ENCODE peak calls at places on chromosome 11, in four cellular contexts. One of them, this sample, is unnamed.

GRCh38 chr11:72924568-72925190 is 110.5 kb downstream of the ATG16L2 start:
- ATAC-seq in naive B cell: peak
- ATAC-seq in activated naive CD8-positive, alpha-beta T cell treated with anti-CD3 and anti-CD28 coated beads, Interleukin-2, amount 10 ng/mL, durations not matched to agents 7 days and 5 days: no peak
- ATAC-seq in T-cell: no peak
- ATAC-seq in this sample: peak

GRCh38 chr11:95544095-95544795 is 245.3 kb downstream of the FAM76B start:
- ATAC-seq in activated naive CD8-positive, alpha-beta T cell treated with anti-CD3 and anti-CD28 coated beads, Interleukin-2, amount 10 ng/mL, durations not matched to agents 7 days and 5 days: no peak
- ATAC-seq in naive B cell: no peak
- ATAC-seq in T-cell: peak
- ATAC-seq in this sample: no peak

GRCh38 chr11:132620423-132620822 is 911.9 kb downstream of the OPCML start:
- ATAC-seq in naive B cell: no peak
- ATAC-seq in activated naive CD8-positive, alpha-beta T cell treated with anti-CD3 and anti-CD28 coated beads, Interleukin-2, amount 10 ng/mL, durations not matched to agents 7 days and 5 days: no peak
- ATAC-seq in T-cell: no peak
- ATAC-seq in this sample: no peak

GRCh38 chr11:7612661-7613393 is 60.5 kb downstream of the CYB5R2 start:
- ATAC-seq in T-cell: no peak
- ATAC-seq in activated naive CD8-positive, alpha-beta T cell treated with anti-CD3 and anti-CD28 coated beads, Interleukin-2, amount 10 ng/mL, durations not matched to agents 7 days and 5 days: no peak
- ATAC-seq in naive B cell: no peak
- ATAC-seq in this sample: no peak

GRCh38 chr11:15819679-15820286 is 536.6 kb downstream of the SOX6 start:
- ATAC-seq in T-cell: no peak
- ATAC-seq in activated naive CD8-positive, alpha-beta T cell treated with anti-CD3 and anti-CD28 coated beads, Interleukin-2, amount 10 ng/mL, durations not matched to agents 7 days and 5 days: peak
- ATAC-seq in naive B cell: no peak
- ATAC-seq in this sample: peak

GRCh38 chr11:117657801-117658200 is 139.2 kb downstream of the DSCAML1 start:
- ATAC-seq in activated naive CD8-positive, alpha-beta T cell treated with anti-CD3 and anti-CD28 coated beads, Interleukin-2, amount 10 ng/mL, durations not matched to agents 7 days and 5 days: no peak
- ATAC-seq in naive B cell: no peak
- ATAC-seq in T-cell: no peak
- ATAC-seq in this sample: no peak

GRCh38 chr11:60485987-60486386 is 6.6 kb upstream of the MS4A12 start:
- ATAC-seq in naive B cell: peak
- ATAC-seq in T-cell: no peak
- ATAC-seq in activated naive CD8-positive, alpha-beta T cell treated with anti-CD3 and anti-CD28 coated beads, Interleukin-2, amount 10 ng/mL, durations not matched to agents 7 days and 5 days: no peak
- ATAC-seq in this sample: no peak

GRCh38 chr11:65040520-65041205 is 347 bp upstream of the SAC3D1 start:
- ATAC-seq in activated naive CD8-positive, alpha-beta T cell treated with anti-CD3 and anti-CD28 coated beads, Interleukin-2, amount 10 ng/mL, durations not matched to agents 7 days and 5 days: peak
- ATAC-seq in T-cell: peak
- ATAC-seq in naive B cell: peak
- ATAC-seq in this sample: peak

GRCh38 chr11:14320020-14320419 is 39.0 kb downstream of the RRAS2 start:
- ATAC-seq in T-cell: peak
- ATAC-seq in activated naive CD8-positive, alpha-beta T cell treated with anti-CD3 and anti-CD28 coated beads, Interleukin-2, amount 10 ng/mL, durations not matched to agents 7 days and 5 days: peak
- ATAC-seq in naive B cell: peak
- ATAC-seq in this sample: no peak

GRCh38 chr11:15127341-15127740 is 12.6 kb downstream of the INSC start:
- ATAC-seq in T-cell: no peak
- ATAC-seq in naive B cell: no peak
- ATAC-seq in activated naive CD8-positive, alpha-beta T cell treated with anti-CD3 and anti-CD28 coated beads, Interleukin-2, amount 10 ng/mL, durations not matched to agents 7 days and 5 days: no peak
- ATAC-seq in this sample: no peak

GRCh38 chr11:17876827-17877226 is 136.0 kb downstream of the SERGEF start:
- ATAC-seq in activated naive CD8-positive, alpha-beta T cell treated with anti-CD3 and anti-CD28 coated beads, Interleukin-2, amount 10 ng/mL, durations not matched to agents 7 days and 5 days: no peak
- ATAC-seq in naive B cell: no peak
- ATAC-seq in T-cell: no peak
- ATAC-seq in this sample: no peak

GRCh38 chr11:34308049-34308692 is 49.6 kb downstream of the ABTB2 start:
- ATAC-seq in naive B cell: no peak
- ATAC-seq in T-cell: no peak
- ATAC-seq in activated naive CD8-positive, alpha-beta T cell treated with anti-CD3 and anti-CD28 coated beads, Interleukin-2, amount 10 ng/mL, durations not matched to agents 7 days and 5 days: no peak
- ATAC-seq in this sample: no peak

GRCh38 chr11:36350137-36350513 is 54.0 kb downstream of the PRR5L start:
- ATAC-seq in naive B cell: no peak
- ATAC-seq in T-cell: no peak
- ATAC-seq in activated naive CD8-positive, alpha-beta T cell treated with anti-CD3 and anti-CD28 coated beads, Interleukin-2, amount 10 ng/mL, durations not matched to agents 7 days and 5 days: no peak
- ATAC-seq in this sample: no peak

GRCh38 chr11:79068356-79068755 is 372.5 kb downstream of the TENM4 start:
- ATAC-seq in naive B cell: no peak
- ATAC-seq in T-cell: no peak
- ATAC-seq in activated naive CD8-positive, alpha-beta T cell treated with anti-CD3 and anti-CD28 coated beads, Interleukin-2, amount 10 ng/mL, durations not matched to agents 7 days and 5 days: no peak
- ATAC-seq in this sample: no peak

GRCh38 chr11:117693344-117693743 is 103.7 kb downstream of the DSCAML1 start:
- ATAC-seq in activated naive CD8-positive, alpha-beta T cell treated with anti-CD3 and anti-CD28 coated beads, Interleukin-2, amount 10 ng/mL, durations not matched to agents 7 days and 5 days: no peak
- ATAC-seq in naive B cell: no peak
- ATAC-seq in T-cell: no peak
- ATAC-seq in this sample: no peak

GRCh38 chr11:123742778-123743177 is 1.3 kb upstream of the ZNF202 start:
- ATAC-seq in activated naive CD8-positive, alpha-beta T cell treated with anti-CD3 and anti-CD28 coated beads, Interleukin-2, amount 10 ng/mL, durations not matched to agents 7 days and 5 days: no peak
- ATAC-seq in T-cell: no peak
- ATAC-seq in naive B cell: no peak
- ATAC-seq in this sample: no peak

GRCh38 chr11:35303596-35304392 is 115.6 kb downstream of the SLC1A2 start:
- ATAC-seq in activated naive CD8-positive, alpha-beta T cell treated with anti-CD3 and anti-CD28 coated beads, Interleukin-2, amount 10 ng/mL, durations not matched to agents 7 days and 5 days: no peak
- ATAC-seq in naive B cell: no peak
- ATAC-seq in T-cell: no peak
- ATAC-seq in this sample: peak

GRCh38 chr11:47607380-47607779 is 13.2 kb upstream of the C1QTNF4 start:
- ATAC-seq in T-cell: no peak
- ATAC-seq in naive B cell: no peak
- ATAC-seq in activated naive CD8-positive, alpha-beta T cell treated with anti-CD3 and anti-CD28 coated beads, Interleukin-2, amount 10 ng/mL, durations not matched to agents 7 days and 5 days: no peak
- ATAC-seq in this sample: peak

GRCh38 chr11:27012254-27012921 is 18.5 kb downstream of the FIBIN start:
- ATAC-seq in naive B cell: no peak
- ATAC-seq in T-cell: no peak
- ATAC-seq in activated naive CD8-positive, alpha-beta T cell treated with anti-CD3 and anti-CD28 coated beads, Interleukin-2, amount 10 ng/mL, durations not matched to agents 7 days and 5 days: no peak
- ATAC-seq in this sample: no peak

GRCh38 chr11:127108838-127109237 is 108.3 kb upstream of the KIRREL3 start:
- ATAC-seq in naive B cell: no peak
- ATAC-seq in T-cell: no peak
- ATAC-seq in activated naive CD8-positive, alpha-beta T cell treated with anti-CD3 and anti-CD28 coated beads, Interleukin-2, amount 10 ng/mL, durations not matched to agents 7 days and 5 days: no peak
- ATAC-seq in this sample: no peak

GRCh38 chr11:14413307-14414072 is 54.5 kb upstream of the RRAS2 start:
- ATAC-seq in T-cell: no peak
- ATAC-seq in naive B cell: no peak
- ATAC-seq in activated naive CD8-positive, alpha-beta T cell treated with anti-CD3 and anti-CD28 coated beads, Interleukin-2, amount 10 ng/mL, durations not matched to agents 7 days and 5 days: no peak
- ATAC-seq in this sample: peak

GRCh38 chr11:112610996-112611795 is 350.0 kb upstream of the NCAM1 start:
- ATAC-seq in activated naive CD8-positive, alpha-beta T cell treated with anti-CD3 and anti-CD28 coated beads, Interleukin-2, amount 10 ng/mL, durations not matched to agents 7 days and 5 days: no peak
- ATAC-seq in T-cell: no peak
- ATAC-seq in naive B cell: no peak
- ATAC-seq in this sample: no peak

GRCh38 chr11:128575956-128576340 is 11.4 kb downstream of the ETS1 start:
- ATAC-seq in T-cell: no peak
- ATAC-seq in activated naive CD8-positive, alpha-beta T cell treated with anti-CD3 and anti-CD28 coated beads, Interleukin-2, amount 10 ng/mL, durations not matched to agents 7 days and 5 days: no peak
- ATAC-seq in naive B cell: peak
- ATAC-seq in this sample: peak